ENCODE peak calls at places on chromosomes 4 and X, in ten cellular contexts. One of them, this sample, is unnamed.

GRCh38 chrX:106611323-106611681 is 476 bp upstream of the RADX start:
- DNase-seq in endodermal cell: no peak
- DNase-seq in naive thymus-derived CD4-positive, alpha-beta T cell: no peak
- DNase-seq in IMR-90: no peak
- DNase-seq in adrenal gland: no peak
- DNase-seq in A549: no peak
- DNase-seq in spleen: no peak
- DNase-seq in H9: no peak
- DNase-seq in CD8-positive, alpha-beta memory T cell: no peak
- DNase-seq in mesendoderm: no peak
- DNase-seq in this sample: peak; percentile 2

GRCh38 chrX:115553171-115553570 is 7.8 kb upstream of the PLS3 start:
- DNase-seq in endodermal cell: no peak
- DNase-seq in spleen: no peak
- DNase-seq in IMR-90: no peak
- DNase-seq in A549: no peak
- DNase-seq in adrenal gland: no peak
- DNase-seq in naive thymus-derived CD4-positive, alpha-beta T cell: no peak
- DNase-seq in mesendoderm: no peak
- DNase-seq in H9: no peak
- DNase-seq in CD8-positive, alpha-beta memory T cell: no peak
- DNase-seq in this sample: no peak

GRCh38 chr4:98746530-98746929 is 88.1 kb upstream of the TSPAN5 start:
- DNase-seq in spleen: no peak
- DNase-seq in A549: no peak
- DNase-seq in CD8-positive, alpha-beta memory T cell: no peak
- DNase-seq in endodermal cell: no peak
- DNase-seq in naive thymus-derived CD4-positive, alpha-beta T cell: no peak
- DNase-seq in mesendoderm: no peak
- DNase-seq in IMR-90: peak; percentile 52
- DNase-seq in H9: no peak
- DNase-seq in adrenal gland: no peak
- DNase-seq in this sample: peak; percentile 9

GRCh38 chrX:135596495-135596894 is 76.0 kb downstream of the INTS6L start:
- DNase-seq in spleen: peak; percentile 77
- DNase-seq in CD8-positive, alpha-beta memory T cell: peak; percentile 56
- DNase-seq in H9: peak; percentile 66
- DNase-seq in adrenal gland: peak; percentile 36
- DNase-seq in IMR-90: peak; percentile 16
- DNase-seq in mesendoderm: peak; percentile 25
- DNase-seq in naive thymus-derived CD4-positive, alpha-beta T cell: peak; percentile 11
- DNase-seq in endodermal cell: peak; percentile 83
- DNase-seq in A549: peak; percentile 38
- DNase-seq in this sample: peak; percentile 61

GRCh38 chr4:38189445-38189844 is 229.2 kb downstream of the PTTG2 start:
- DNase-seq in A549: peak; percentile 74
- DNase-seq in endodermal cell: no peak
- DNase-seq in spleen: no peak
- DNase-seq in naive thymus-derived CD4-positive, alpha-beta T cell: no peak
- DNase-seq in adrenal gland: peak; percentile 53
- DNase-seq in IMR-90: peak; percentile 95
- DNase-seq in CD8-positive, alpha-beta memory T cell: no peak
- DNase-seq in mesendoderm: peak; percentile 53
- DNase-seq in H9: no peak
- DNase-seq in this sample: peak; percentile 52

GRCh38 chr4:14333616-14334015 is 668.7 kb upstream of the CPEB2 start:
- DNase-seq in naive thymus-derived CD4-positive, alpha-beta T cell: no peak
- DNase-seq in endodermal cell: no peak
- DNase-seq in mesendoderm: no peak
- DNase-seq in adrenal gland: no peak
- DNase-seq in CD8-positive, alpha-beta memory T cell: no peak
- DNase-seq in spleen: no peak
- DNase-seq in H9: no peak
- DNase-seq in A549: no peak
- DNase-seq in IMR-90: no peak
- DNase-seq in this sample: no peak

GRCh38 chr4:38178666-38178995 is 218.4 kb downstream of the PTTG2 start:
- DNase-seq in mesendoderm: no peak
- DNase-seq in CD8-positive, alpha-beta memory T cell: no peak
- DNase-seq in endodermal cell: no peak
- DNase-seq in spleen: no peak
- DNase-seq in naive thymus-derived CD4-positive, alpha-beta T cell: no peak
- DNase-seq in adrenal gland: no peak
- DNase-seq in A549: no peak
- DNase-seq in IMR-90: no peak
- DNase-seq in H9: no peak
- DNase-seq in this sample: no peak

GRCh38 chrX:40947276-40947675 is 138.0 kb upstream of the USP9X start:
- DNase-seq in endodermal cell: no peak
- DNase-seq in mesendoderm: no peak
- DNase-seq in A549: no peak
- DNase-seq in spleen: no peak
- DNase-seq in H9: no peak
- DNase-seq in adrenal gland: no peak
- DNase-seq in IMR-90: peak; percentile 77
- DNase-seq in naive thymus-derived CD4-positive, alpha-beta T cell: no peak
- DNase-seq in CD8-positive, alpha-beta memory T cell: no peak
- DNase-seq in this sample: peak; percentile 55

GRCh38 chr4:185219551-185220344 is 10.3 kb downstream of the SNX25 start:
- DNase-seq in spleen: no peak
- DNase-seq in A549: no peak
- DNase-seq in naive thymus-derived CD4-positive, alpha-beta T cell: no peak
- DNase-seq in mesendoderm: no peak
- DNase-seq in H9: no peak
- DNase-seq in adrenal gland: peak; percentile 80
- DNase-seq in IMR-90: peak; percentile 78
- DNase-seq in CD8-positive, alpha-beta memory T cell: no peak
- DNase-seq in endodermal cell: no peak
- DNase-seq in this sample: peak; percentile 54

GRCh38 chr4:8643986-8644385 is 51.4 kb downstream of the CPZ start:
- DNase-seq in naive thymus-derived CD4-positive, alpha-beta T cell: no peak
- DNase-seq in CD8-positive, alpha-beta memory T cell: no peak
- DNase-seq in mesendoderm: no peak
- DNase-seq in IMR-90: no peak
- DNase-seq in adrenal gland: no peak
- DNase-seq in H9: peak; percentile 17
- DNase-seq in spleen: no peak
- DNase-seq in A549: no peak
- DNase-seq in endodermal cell: peak; percentile 45
- DNase-seq in this sample: no peak

GRCh38 chr4:106818764-106819163 is 217.3 kb downstream of the DKK2 start:
- DNase-seq in IMR-90: no peak
- DNase-seq in endodermal cell: no peak
- DNase-seq in H9: no peak
- DNase-seq in naive thymus-derived CD4-positive, alpha-beta T cell: no peak
- DNase-seq in A549: no peak
- DNase-seq in CD8-positive, alpha-beta memory T cell: no peak
- DNase-seq in spleen: no peak
- DNase-seq in adrenal gland: no peak
- DNase-seq in mesendoderm: no peak
- DNase-seq in this sample: peak; percentile 51

GRCh38 chr4:22873899-22874298 is 181.2 kb downstream of the GBA3 start:
- DNase-seq in H9: no peak
- DNase-seq in CD8-positive, alpha-beta memory T cell: no peak
- DNase-seq in adrenal gland: no peak
- DNase-seq in IMR-90: no peak
- DNase-seq in A549: no peak
- DNase-seq in spleen: no peak
- DNase-seq in mesendoderm: no peak
- DNase-seq in naive thymus-derived CD4-positive, alpha-beta T cell: no peak
- DNase-seq in endodermal cell: no peak
- DNase-seq in this sample: no peak

GRCh38 chr4:128524311-128524710 is 236.7 kb upstream of the PGRMC2 start:
- DNase-seq in mesendoderm: no peak
- DNase-seq in endodermal cell: no peak
- DNase-seq in A549: peak; percentile 88
- DNase-seq in H9: no peak
- DNase-seq in IMR-90: peak; percentile 65
- DNase-seq in spleen: no peak
- DNase-seq in adrenal gland: peak; percentile 49
- DNase-seq in naive thymus-derived CD4-positive, alpha-beta T cell: no peak
- DNase-seq in CD8-positive, alpha-beta memory T cell: no peak
- DNase-seq in this sample: peak; percentile 76

GRCh38 chr4:13933163-13933562 is 305.6 kb upstream of the BOD1L1 start:
- DNase-seq in naive thymus-derived CD4-positive, alpha-beta T cell: no peak
- DNase-seq in spleen: no peak
- DNase-seq in endodermal cell: no peak
- DNase-seq in adrenal gland: no peak
- DNase-seq in mesendoderm: no peak
- DNase-seq in IMR-90: peak; percentile 77
- DNase-seq in A549: no peak
- DNase-seq in H9: no peak
- DNase-seq in CD8-positive, alpha-beta memory T cell: no peak
- DNase-seq in this sample: peak; percentile 44

GRCh38 chr4:27088491-27088890 is 227.8 kb downstream of the STIM2 start:
- DNase-seq in naive thymus-derived CD4-positive, alpha-beta T cell: no peak
- DNase-seq in IMR-90: no peak
- DNase-seq in spleen: no peak
- DNase-seq in CD8-positive, alpha-beta memory T cell: no peak
- DNase-seq in H9: no peak
- DNase-seq in A549: no peak
- DNase-seq in adrenal gland: no peak
- DNase-seq in mesendoderm: peak; percentile 56
- DNase-seq in endodermal cell: peak; percentile 54
- DNase-seq in this sample: no peak

GRCh38 chr4:86055898-86056297 is 304.0 kb downstream of the MAPK10 start:
- DNase-seq in H9: no peak
- DNase-seq in spleen: no peak
- DNase-seq in naive thymus-derived CD4-positive, alpha-beta T cell: no peak
- DNase-seq in A549: peak; percentile 17
- DNase-seq in CD8-positive, alpha-beta memory T cell: no peak
- DNase-seq in adrenal gland: no peak
- DNase-seq in mesendoderm: peak; percentile 23
- DNase-seq in IMR-90: peak; percentile 18
- DNase-seq in endodermal cell: no peak
- DNase-seq in this sample: peak; percentile 38

GRCh38 chr4:17578482-17578891 is 1.5 kb downstream of the LAP3 start:
- DNase-seq in endodermal cell: no peak
- DNase-seq in A549: no peak
- DNase-seq in spleen: no peak
- DNase-seq in H9: no peak
- DNase-seq in naive thymus-derived CD4-positive, alpha-beta T cell: peak; percentile 5
- DNase-seq in IMR-90: peak; percentile 7
- DNase-seq in adrenal gland: no peak
- DNase-seq in CD8-positive, alpha-beta memory T cell: no peak
- DNase-seq in mesendoderm: no peak
- DNase-seq in this sample: peak; percentile 28

GRCh38 chr4:76589872-76590846 is 155.1 kb downstream of the SHROOM3 start:
- DNase-seq in A549: peak; percentile 71
- DNase-seq in adrenal gland: no peak
- DNase-seq in CD8-positive, alpha-beta memory T cell: no peak
- DNase-seq in H9: peak; percentile 94
- DNase-seq in IMR-90: peak; percentile 92
- DNase-seq in mesendoderm: peak; percentile 99
- DNase-seq in naive thymus-derived CD4-positive, alpha-beta T cell: no peak
- DNase-seq in endodermal cell: peak; percentile 94
- DNase-seq in spleen: no peak
- DNase-seq in this sample: peak; percentile 88

GRCh38 chrX:9148626-9149385 is 114.9 kb upstream of the FAM9B start:
- DNase-seq in mesendoderm: peak; percentile 96
- DNase-seq in spleen: no peak
- DNase-seq in endodermal cell: peak; percentile 86
- DNase-seq in A549: peak; percentile 42
- DNase-seq in naive thymus-derived CD4-positive, alpha-beta T cell: no peak
- DNase-seq in IMR-90: peak; percentile 71
- DNase-seq in CD8-positive, alpha-beta memory T cell: no peak
- DNase-seq in adrenal gland: no peak
- DNase-seq in H9: peak; percentile 69
- DNase-seq in this sample: peak; percentile 65

GRCh38 chrX:120120223-120120622 is 4.5 kb upstream of the RHOXF1 start:
- DNase-seq in A549: no peak
- DNase-seq in CD8-positive, alpha-beta memory T cell: no peak
- DNase-seq in mesendoderm: no peak
- DNase-seq in H9: no peak
- DNase-seq in endodermal cell: no peak
- DNase-seq in spleen: no peak
- DNase-seq in adrenal gland: no peak
- DNase-seq in naive thymus-derived CD4-positive, alpha-beta T cell: no peak
- DNase-seq in IMR-90: peak; percentile 0
- DNase-seq in this sample: no peak

GRCh38 chr4:3308691-3309090 is 15.9 kb downstream of the RGS12 start:
- DNase-seq in endodermal cell: peak; percentile 38
- DNase-seq in A549: no peak
- DNase-seq in H9: no peak
- DNase-seq in adrenal gland: no peak
- DNase-seq in CD8-positive, alpha-beta memory T cell: no peak
- DNase-seq in mesendoderm: no peak
- DNase-seq in IMR-90: no peak
- DNase-seq in naive thymus-derived CD4-positive, alpha-beta T cell: no peak
- DNase-seq in spleen: peak; percentile 47
- DNase-seq in this sample: no peak

GRCh38 chr4:165803005-165803404 is 70.0 kb upstream of the TLL1 start:
- DNase-seq in spleen: no peak
- DNase-seq in IMR-90: no peak
- DNase-seq in naive thymus-derived CD4-positive, alpha-beta T cell: no peak
- DNase-seq in adrenal gland: no peak
- DNase-seq in mesendoderm: no peak
- DNase-seq in CD8-positive, alpha-beta memory T cell: no peak
- DNase-seq in H9: no peak
- DNase-seq in endodermal cell: no peak
- DNase-seq in A549: no peak
- DNase-seq in this sample: no peak
- H3K4me1 ChIP-seq in spleen: no peaks in the 10 kb centered on the region
- H3K4me1 ChIP-seq in IMR-90: no peaks in the 10 kb centered on the region
- H3K4me1 ChIP-seq in naive thymus-derived CD4-positive, alpha-beta T cell: no peaks in the 10 kb centered on the region
- H3K4me1 ChIP-seq in adrenal gland: no peaks in the 10 kb centered on the region
- H3K4me1 ChIP-seq in mesendoderm: no peaks in the 10 kb centered on the region
- H3K4me1 ChIP-seq in CD8-positive, alpha-beta memory T cell: no peaks in the 10 kb centered on the region
- H3K4me1 ChIP-seq in H9: no peaks in the 10 kb centered on the region
- H3K4me1 ChIP-seq in endodermal cell: no peaks in the 10 kb centered on the region
- H3K4me1 ChIP-seq in A549: no peaks in the 10 kb centered on the region
- H3K4me1 ChIP-seq in this sample: no peaks in the 10 kb centered on the region

GRCh38 chr4:173192375-173193162 is 24.0 kb downstream of the GALNT7 start:
- DNase-seq in endodermal cell: no peak
- DNase-seq in CD8-positive, alpha-beta memory T cell: no peak
- DNase-seq in A549: peak; percentile 30
- DNase-seq in IMR-90: no peak
- DNase-seq in spleen: no peak
- DNase-seq in mesendoderm: no peak
- DNase-seq in adrenal gland: no peak
- DNase-seq in naive thymus-derived CD4-positive, alpha-beta T cell: no peak
- DNase-seq in H9: no peak
- DNase-seq in this sample: no peak
- H3K4me1 ChIP-seq in endodermal cell: peaks cover 7% of the 10 kb centered on the region
- H3K4me1 ChIP-seq in CD8-positive, alpha-beta memory T cell: peaks cover 13% of the 10 kb centered on the region
- H3K4me1 ChIP-seq in A549: peaks cover 37% of the 10 kb centered on the region
- H3K4me1 ChIP-seq in IMR-90: peaks cover 6% of the 10 kb centered on the region
- H3K4me1 ChIP-seq in spleen: peaks cover 8% of the 10 kb centered on the region
- H3K4me1 ChIP-seq in mesendoderm: peaks cover 6% of the 10 kb centered on the region
- H3K4me1 ChIP-seq in adrenal gland: no peaks in the 10 kb centered on the region
- H3K4me1 ChIP-seq in naive thymus-derived CD4-positive, alpha-beta T cell: no peaks in the 10 kb centered on the region
- H3K4me1 ChIP-seq in H9: peaks cover 13% of the 10 kb centered on the region
- H3K4me1 ChIP-seq in this sample: peaks cover 13% of the 10 kb centered on the region

GRCh38 chr4:2267320-2267811 is 5.5 kb upstream of the MXD4 start:
- DNase-seq in naive thymus-derived CD4-positive, alpha-beta T cell: no peak
- DNase-seq in adrenal gland: no peak
- DNase-seq in A549: no peak
- DNase-seq in CD8-positive, alpha-beta memory T cell: no peak
- DNase-seq in spleen: no peak
- DNase-seq in IMR-90: no peak
- DNase-seq in mesendoderm: no peak
- DNase-seq in H9: no peak
- DNase-seq in endodermal cell: no peak
- DNase-seq in this sample: no peak
- H3K4me1 ChIP-seq in naive thymus-derived CD4-positive, alpha-beta T cell: peaks cover 7% of the 10 kb centered on the region
- H3K4me1 ChIP-seq in adrenal gland: peaks cover 38% of the 10 kb centered on the region
- H3K4me1 ChIP-seq in A549: no peaks in the 10 kb centered on the region
- H3K4me1 ChIP-seq in CD8-positive, alpha-beta memory T cell: peaks cover 6% of the 10 kb centered on the region
- H3K4me1 ChIP-seq in spleen: peaks cover 32% of the 10 kb centered on the region
- H3K4me1 ChIP-seq in IMR-90: peaks cover 3% of the 10 kb centered on the region
- H3K4me1 ChIP-seq in mesendoderm: no peaks in the 10 kb centered on the region
- H3K4me1 ChIP-seq in H9: peaks cover 2% of the 10 kb centered on the region
- H3K4me1 ChIP-seq in endodermal cell: peaks cover 15% of the 10 kb centered on the region
- H3K4me1 ChIP-seq in this sample: peaks cover 16% of the 10 kb centered on the region

GRCh38 chrX:65034641-65035450 is 58.6 kb upstream of the ZC4H2 start:
- DNase-seq in IMR-90: peak; percentile 68
- DNase-seq in A549: peak; percentile 58
- DNase-seq in endodermal cell: peak; percentile 93
- DNase-seq in H9: peak; percentile 90
- DNase-seq in mesendoderm: peak; percentile 92
- DNase-seq in spleen: peak; percentile 92
- DNase-seq in CD8-positive, alpha-beta memory T cell: peak; percentile 89
- DNase-seq in adrenal gland: peak; percentile 67
- DNase-seq in naive thymus-derived CD4-positive, alpha-beta T cell: peak; percentile 79
- DNase-seq in this sample: peak; percentile 82
- H3K4me1 ChIP-seq in IMR-90: no peaks in the 10 kb centered on the region
- H3K4me1 ChIP-seq in A549: no peaks in the 10 kb centered on the region
- H3K4me1 ChIP-seq in endodermal cell: no peaks in the 10 kb centered on the region
- H3K4me1 ChIP-seq in H9: no peaks in the 10 kb centered on the region
- H3K4me1 ChIP-seq in mesendoderm: no peaks in the 10 kb centered on the region
- H3K4me1 ChIP-seq in spleen: no peaks in the 10 kb centered on the region
- H3K4me1 ChIP-seq in CD8-positive, alpha-beta memory T cell: no peaks in the 10 kb centered on the region
- H3K4me1 ChIP-seq in adrenal gland: no peaks in the 10 kb centered on the region
- H3K4me1 ChIP-seq in naive thymus-derived CD4-positive, alpha-beta T cell: no peaks in the 10 kb centered on the region
- H3K4me1 ChIP-seq in this sample: no peaks in the 10 kb centered on the region

This sample was measured in adipocyte.